ENCODE peak calls at places on chromosomes 16 and 17, in four cellular contexts. U is natural killer cell treated with Interleukin-12 subunit alpha and Interleukin-12 subunit beta and Interleukin-15 and Interleukin-18, amount 100 ng/mL, for 72 hours; E is GM12891; B is activated CD4-positive, alpha-beta T cell treated with anti-CD3 and anti-CD28 coated beads, Interleukin-2, amount 50 U/mL, for 24 hours. A is an unnamed sample.

GRCh38 chr16:4556112-4556511 is at the start of gene C16orf96:
- DNase-seq in E (no peak), U (no peak), B (no peak), A (peak; percentile 34)

GRCh38 chr17:47978324-47978723 is 7.4 kb downstream of the CDK5RAP3 start:
- DNase-seq in B (peak; percentile 18), U (no peak), E (peak; percentile 78), A (peak; percentile 54)

GRCh38 chr16:88686062-88686438 is 257 bp downstream of the SNAI3 start:
- DNase-seq in E (no peak), U (no peak), B (no peak), A (peak; percentile 11)

GRCh38 chr16:61829631-61830030 is 206.6 kb downstream of the CDH8 start:
- DNase-seq in E (no peak), B (no peak), U (no peak), A (no peak)

GRCh38 chr17:78268960-78269892 is 37.8 kb downstream of the TMEM235 start:
- DNase-seq in U (peak; percentile 47), E (no peak), B (no peak), A (no peak)

GRCh38 chr16:2008009-2008526 is 1.6 kb downstream of the ZNF598 start:
- DNase-seq in B (no peak), U (no peak), E (no peak), A (peak; percentile 48)

GRCh38 chr16:80824623-80825364 is 20.4 kb upstream of the CDYL2 start:
- DNase-seq in U (no peak), E (no peak), B (no peak), A (peak; percentile 68)

GRCh38 chr16:24917891-24918290 is 72.1 kb downstream of the SLC5A11 start:
- DNase-seq in U (no peak), B (no peak), E (no peak), A (no peak)

GRCh38 chr17:1390422-1391367 is 9.3 kb downstream of the YWHAE start:
- DNase-seq in E (no peak), B (no peak), U (no peak), A (no peak)

GRCh38 chr17:66304304-66305174 is 2.1 kb downstream of the PRKCA start:
- DNase-seq in E (no peak), U (no peak), B (no peak), A (peak; percentile 53)

GRCh38 chr17:57732062-57732461 is 13.0 kb downstream of the CCDC182 start:
- DNase-seq in U (no peak), B (no peak), E (no peak), A (peak; percentile 31)

GRCh38 chr17:50303051-50303450 is 28.8 kb downstream of the TMEM92 start:
- DNase-seq in U (no peak), E (no peak), B (no peak), A (no peak)

GRCh38 chr16:2335286-2335895 is 5.1 kb downstream of the ABCA3 start:
- DNase-seq in B (no peak), U (no peak), E (no peak), A (no peak)

GRCh38 chr16:15874745-15875314 is 13.6 kb downstream of the CEP20 start:
- DNase-seq in E (no peak), U (no peak), B (no peak), A (peak; percentile 71)

GRCh38 chr17:55454906-55455474 is 33.4 kb upstream of the MMD start:
- DNase-seq in B (no peak), U (no peak), E (no peak), A (peak; percentile 75)

GRCh38 chr17:82214012-82214628 is 1.5 kb upstream of the CCDC57 start:
- DNase-seq in B (no peak), U (no peak), E (no peak), A (no peak)

GRCh38 chr17:77303620-77304019 is 162.9 kb downstream of the SEC14L1 start:
- DNase-seq in B (no peak), U (no peak), E (no peak), A (peak; percentile 27)

GRCh38 chr17:48051706-48052486 is 3.7 kb downstream of the NFE2L1 start:
- DNase-seq in E (no peak), U (no peak), B (no peak), A (peak; percentile 52)

GRCh38 chr16:73228649-73229048 is 180.7 kb upstream of the ZFHX3 start:
- DNase-seq in U (no peak), B (no peak), E (no peak), A (peak; percentile 11)

GRCh38 chr16:84940670-84941551 is 70.4 kb downstream of the ZDHHC7 start:
- DNase-seq in U (no peak), B (no peak), E (no peak), A (no peak)

GRCh38 chr17:76869878-76870714 is 1.9 kb downstream of the MGAT5B start:
- DNase-seq in B (no peak), E (no peak), U (no peak), A (no peak)